ENCODE peak calls at places on chromosomes 13 and 19, in seven cellular contexts. G is dermis microvascular lymphatic vessel endothelial cell; O is HFFc6; P is activated CD4-positive, alpha-beta T cell treated with anti-CD3 and anti-CD28 coated beads for 48 hours; J is CD4-positive, alpha-beta T cell; U is uterus; Q is activated CD4-positive, CD25-positive, alpha-beta regulatory T cell. R is an unnamed sample.

GRCh38 chr19:6519289-6519688 is 11.5 kb upstream of the TNFSF9 start:
- DNase-seq in O (peak; percentile 82), J (no peak), U (no peak), G (peak; percentile 30), Q (no peak), P (no peak), R (no peak)

GRCh38 chr13:66556306-66556705 is 673.8 kb downstream of the PCDH9 start:
- DNase-seq in J (no peak), O (no peak), U (no peak), P (no peak), Q (no peak), G (no peak), R (no peak)

GRCh38 chr13:22740264-22740663 is 440.5 kb upstream of the SGCG start:
- DNase-seq in U (no peak), P (no peak), G (no peak), O (no peak), Q (no peak), J (no peak), R (peak; percentile 3)

GRCh38 chr13:21164631-21165030 is 11.7 kb downstream of the SKA3 start:
- DNase-seq in U (no peak), J (no peak), P (no peak), G (peak; percentile 35), Q (no peak), O (no peak), R (no peak)

GRCh38 chr19:41307090-41307875 is 2.7 kb upstream of the CCDC97 start:
- DNase-seq in O (no peak), J (no peak), G (no peak), P (no peak), Q (no peak), U (no peak), R (no peak)

GRCh38 chr19:43447655-43448054 is 17.8 kb downstream of the LYPD3 start:
- DNase-seq in J (no peak), Q (no peak), U (no peak), G (no peak), O (no peak), P (no peak), R (no peak)

GRCh38 chr13:46751811-46752635 is 44.9 kb downstream of the ESD start:
- DNase-seq in P (peak; percentile 63), Q (no peak), G (peak; percentile 58), U (no peak), J (peak; percentile 25), O (peak; percentile 15), R (no peak)

GRCh38 chr19:46606019-46606418 is 4.9 kb downstream of the CALM3 start:
- DNase-seq in Q (no peak), O (no peak), U (no peak), J (no peak), G (no peak), P (no peak), R (no peak)

GRCh38 chr13:98441056-98441676 is 135.7 kb downstream of the STK24 start:
- DNase-seq in Q (no peak), P (no peak), U (no peak), J (no peak), O (no peak), G (no peak), R (no peak)

GRCh38 chr13:78256479-78256878 is 337.8 kb upstream of the EDNRB start:
- DNase-seq in O (no peak), P (no peak), U (no peak), Q (no peak), J (no peak), G (no peak), R (no peak)

GRCh38 chr13:43908156-43909126 is 28.7 kb downstream of the LACC1 start:
- DNase-seq in G (peak; percentile 61), J (no peak), Q (no peak), O (peak; percentile 77), U (no peak), P (peak; percentile 12), R (no peak)